ENCODE peak calls at places on chromosomes 5 and 9, in six cellular contexts. T is Calu3, S is C1 segment of cervical spinal cord, I is ELF-1, E is GDM1, V is EL. Z is an unnamed sample.

GRCh38 chr9:136157477-136158265 is 39.0 kb upstream of the TMEM250 start:
- DNase-seq in T (no peak), E (no peak), S (no peak), V (no peak), I (no peak), Z (no peak)

GRCh38 chr5:127358274-127358673 is 67.7 kb downstream of the MEGF10 start:
- DNase-seq in E (no peak), V (peak; percentile 87), I (no peak), T (no peak), S (no peak), Z (no peak)

GRCh38 chr5:1768283-1769000 is 31.2 kb downstream of the MRPL36 start:
- DNase-seq in T (no peak), V (no peak), S (no peak), I (no peak), E (no peak), Z (no peak)

GRCh38 chr9:117278020-117278419 is 136.8 kb downstream of the ASTN2 start:
- DNase-seq in I (no peak), V (no peak), T (no peak), S (no peak), E (no peak), Z (no peak)

GRCh38 chr5:181217111-181217804 is 5.8 kb upstream of the TRIM41 start:
- DNase-seq in I (peak; percentile 79), V (peak; percentile 74), S (no peak), T (peak; percentile 67), E (no peak), Z (peak; percentile 67)

GRCh38 chr5:151900876-151901275 is 23.8 kb downstream of the GLRA1 start:
- DNase-seq in S (no peak), I (no peak), T (no peak), E (no peak), V (peak; percentile 33), Z (no peak)

GRCh38 chr5:76379316-76379715 is 23.8 kb upstream of the IQGAP2 start:
- DNase-seq in T (no peak), E (no peak), I (no peak), V (no peak), S (no peak), Z (no peak)

GRCh38 chr5:73901045-73901444 is 275.0 kb downstream of the ARHGEF28 start:
- DNase-seq in S (no peak), T (peak; percentile 66), V (peak; percentile 86), E (no peak), I (peak; percentile 71), Z (no peak)

GRCh38 chr9:93653762-93654161 is 77.4 kb downstream of the PHF2 start:
- DNase-seq in S (no peak), I (no peak), E (no peak), T (no peak), V (no peak), Z (peak; percentile 23)

GRCh38 chr5:171908638-171909037 is 97.8 kb downstream of the FBXW11 start:
- DNase-seq in I (no peak), S (no peak), T (no peak), V (no peak), E (no peak), Z (no peak)

GRCh38 chr5:169812786-169813185 is 167.5 kb downstream of the INSYN2B start:
- DNase-seq in T (no peak), E (no peak), I (peak; percentile 71), V (no peak), S (no peak), Z (no peak)

GRCh38 chr5:96729156-96729555 is 67.0 kb downstream of the CAST start:
- DNase-seq in E (no peak), I (no peak), S (no peak), T (no peak), V (no peak), Z (no peak)

GRCh38 chr5:180297587-180298282 is 5.9 kb upstream of the MAPK9 start:
- DNase-seq in S (no peak), V (no peak), T (no peak), I (no peak), E (no peak), Z (no peak)

GRCh38 chr9:89484475-89485404 is 13.2 kb downstream of the SEMA4D start:
- DNase-seq in V (no peak), S (no peak), T (no peak), I (no peak), E (no peak), Z (no peak)

GRCh38 chr5:15682122-15682521 is 182.1 kb downstream of the FBXL7 start:
- DNase-seq in E (no peak), T (no peak), S (no peak), V (no peak), I (no peak), Z (no peak)

GRCh38 chr5:74647096-74647495 is 6.6 kb upstream of the ENC1 start:
- DNase-seq in T (no peak), E (no peak), V (no peak), I (no peak), S (no peak), Z (no peak)

GRCh38 chr5:173493040-173493439 is 123.4 kb downstream of the BOD1 start:
- DNase-seq in E (no peak), I (no peak), V (no peak), S (no peak), T (no peak), Z (no peak)

GRCh38 chr9:14687042-14687719 is 6.1 kb downstream of the ZDHHC21 start:
- DNase-seq in E (no peak), S (no peak), T (no peak), I (no peak), V (peak; percentile 77), Z (no peak)

GRCh38 chr9:5884191-5884590 is 6.5 kb upstream of the MLANA start:
- DNase-seq in S (no peak), I (peak; percentile 52), T (no peak), V (no peak), E (no peak), Z (no peak)

GRCh38 chr5:71740015-71740753 is 21.1 kb downstream of the CARTPT start:
- DNase-seq in T (no peak), I (no peak), S (no peak), V (no peak), E (no peak), Z (no peak)

GRCh38 chr5:106142131-106142530 is 1528.6 kb downstream of the EFNA5 start:
- DNase-seq in V (no peak), S (no peak), E (no peak), T (no peak), I (no peak), Z (no peak)

GRCh38 chr5:51039915-51040314 is 343.3 kb upstream of the ISL1 start:
- DNase-seq in S (no peak), V (no peak), T (no peak), E (no peak), I (no peak), Z (no peak)

GRCh38 chr9:99079542-99079941 is 25.4 kb upstream of the TGFBR1 start:
- DNase-seq in E (no peak), T (no peak), S (no peak), V (no peak), I (no peak), Z (no peak)

GRCh38 chr9:35553670-35554543 is 51.2 kb upstream of the TESK1 start:
- DNase-seq in I (peak; percentile 79), T (peak; percentile 58), E (peak; percentile 51), S (peak; percentile 41), V (peak; percentile 85), Z (peak; percentile 60)

GRCh38 chr9:88538311-88539085 is 3.5 kb downstream of the NXNL2 start:
- DNase-seq in V (peak; percentile 12), I (no peak), E (no peak), S (no peak), T (no peak), Z (no peak)

GRCh38 chr5:170584003-170584402 is 80.2 kb downstream of the KCNIP1 start:
- DNase-seq in S (no peak), V (no peak), E (no peak), I (no peak), T (no peak), Z (no peak)

GRCh38 chr9:91197232-91198181 is 164.2 kb downstream of the AUH start:
- DNase-seq in S (no peak), V (peak; percentile 94), T (peak; percentile 74), E (no peak), I (no peak), Z (no peak)

GRCh38 chr9:110799396-110799795 is 130.8 kb downstream of the MUSK start:
- DNase-seq in V (no peak), S (no peak), E (no peak), T (no peak), I (no peak), Z (no peak)

GRCh38 chr9:34771023-34771422 is 61.1 kb upstream of the CCL21 start:
- DNase-seq in T (no peak), E (no peak), S (no peak), I (no peak), V (no peak), Z (no peak)

GRCh38 chr9:29514862-29515261 is 1941.6 kb upstream of the C9orf72 start:
- DNase-seq in V (no peak), T (no peak), I (peak; percentile 3), S (no peak), E (no peak), Z (no peak)

GRCh38 chr9:91429501-91429900 is 5.9 kb upstream of the NFIL3 start:
- DNase-seq in V (no peak), S (no peak), I (no peak), E (no peak), T (no peak), Z (no peak)

GRCh38 chr5:54902817-54903473 is 82.4 kb downstream of the ESM1 start:
- DNase-seq in E (peak; percentile 1), T (no peak), I (no peak), S (no peak), V (no peak), Z (no peak)

GRCh38 chr5:150206076-150206779 is 16.4 kb downstream of the SLC6A7 start:
- DNase-seq in S (no peak), T (no peak), I (peak; percentile 31), E (peak; percentile 70), V (no peak), Z (no peak)

GRCh38 chr5:989961-990530 is 18.6 kb upstream of the NKD2 start:
- DNase-seq in S (no peak), T (no peak), I (no peak), V (no peak), E (no peak), Z (no peak)

GRCh38 chr9:133614678-133615077 is 5.5 kb upstream of the FAM163B start:
- DNase-seq in V (no peak), S (no peak), I (no peak), T (no peak), E (no peak), Z (no peak)